ENCODE peak calls at places on chromosomes 3 and 15, in four cellular contexts. N is HepG2, B is HCT116, U is GM12878. O is an unnamed sample.

GRCh38 chr3:145776782-145777408 is 384.1 kb downstream of the PLOD2 start:
- DNase-seq in B (peak), N (peak), U (peak), O (peak)

GRCh38 chr3:78804251-78805037 is 963.4 kb downstream of the ROBO1 start:
- DNase-seq in N (no peak), U (no peak), B (no peak), O (no peak)

GRCh38 chr3:185824051-185824466 is 783 bp downstream of the IGF2BP2 start:
- DNase-seq in N (no peak), U (no peak), B (no peak), O (peak)

GRCh38 chr3:27544372-27544865 is 60.2 kb upstream of the SLC4A7 start:
- DNase-seq in N (no peak), B (no peak), U (no peak), O (no peak)

GRCh38 chr3:139561959-139562676 is 22.6 kb upstream of the RBP1 start:
- DNase-seq in N (peak), U (no peak), B (peak), O (peak)

GRCh38 chr15:60937278-60937677 is 291.8 kb downstream of the RORA start:
- DNase-seq in B (no peak), N (no peak), U (no peak), O (no peak)

GRCh38 chr15:70480196-70480856 is 283.0 kb downstream of the UACA start:
- DNase-seq in B (no peak), N (no peak), U (no peak), O (no peak)

GRCh38 chr3:59818033-59818936 is 768.5 kb upstream of the CFAP20DC start:
- DNase-seq in U (no peak), N (no peak), B (peak), O (no peak)

GRCh38 chr3:192275741-192276355 is 451.5 kb downstream of the FGF12 start:
- DNase-seq in U (no peak), B (no peak), N (no peak), O (no peak)

GRCh38 chr15:101242160-101242998 is 9.5 kb downstream of the CHSY1 start:
- DNase-seq in U (peak), B (no peak), N (no peak), O (no peak)

GRCh38 chr3:9397911-9398714 is 698 bp downstream of the SETD5 start:
- DNase-seq in U (no peak), B (no peak), N (peak), O (peak)

GRCh38 chr3:142151828-142152227 is 2.5 kb upstream of the TFDP2 start:
- DNase-seq in U (no peak), B (no peak), N (no peak), O (no peak)

GRCh38 chr3:98329392-98330124 is 24.1 kb upstream of the OR5K4 start:
- DNase-seq in U (peak), N (peak), B (peak), O (no peak)

GRCh38 chr3:23904545-23904944 is 12.2 kb downstream of the NKIRAS1 start:
- DNase-seq in N (no peak), U (no peak), B (no peak), O (no peak)

GRCh38 chr3:23895181-23895580 is 21.6 kb downstream of the NKIRAS1 start:
- DNase-seq in B (no peak), U (no peak), N (no peak), O (no peak)

GRCh38 chr3:23900744-23901143 is 16.0 kb downstream of the NKIRAS1 start:
- DNase-seq in N (peak), U (no peak), B (no peak), O (no peak)
- TF ChIP-seq JUND in N (no peak), U (no peak), B (no peak), O (no peak)

DNA sequence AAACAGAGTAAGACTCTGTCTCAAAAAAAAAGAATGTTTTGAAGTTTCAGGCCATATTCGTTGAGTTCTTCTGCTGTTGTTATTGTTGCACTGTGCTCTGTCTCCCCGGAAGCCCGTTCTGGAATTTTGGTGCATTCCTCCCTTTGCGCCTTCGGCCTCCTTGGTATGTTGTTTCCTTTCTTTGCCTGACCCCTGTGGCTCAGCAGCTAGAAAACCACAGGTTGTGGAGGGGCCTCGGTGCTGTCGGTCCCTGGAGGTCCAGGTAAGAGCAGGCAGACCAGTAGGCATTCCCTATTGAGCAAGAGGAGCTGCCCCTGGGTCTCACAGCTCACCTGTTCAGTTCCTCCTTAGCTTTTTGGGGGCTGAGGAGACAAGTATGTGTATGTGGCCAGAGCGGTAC is 51.0 kb upstream of the DLG1 start:
- DNase-seq in N (no peak), U (no peak), B (no peak), O (no peak)
- TF ChIP-seq JUND in N (no peak), U (no peak), B (no peak), O (no peak)

GRCh38 chr15:63491979-63492378 is 12.4 kb upstream of the USP3 start:
- DNase-seq in U (no peak), B (no peak), N (no peak), O (no peak)
- TF ChIP-seq JUND in U (no peak), B (no peak), N (no peak), O (no peak)

GRCh38 chr15:48190932-48191573 is 412 bp upstream of the CTXN2 start:
- DNase-seq in N (peak), B (no peak), U (no peak), O (peak)
- TF ChIP-seq JUND in N (no peak), B (no peak), U (no peak), O (no peak)

GRCh38 chr15:52466134-52466701 is 62.5 kb downstream of the MYO5A start:
- DNase-seq in N (no peak), B (no peak), U (peak), O (no peak)
- TF ChIP-seq JUND in N (no peak), B (no peak), U (no peak), O (no peak)

GRCh38 chr3:105223815-105224214 is 142.9 kb upstream of the ALCAM start:
- DNase-seq in B (no peak), N (no peak), U (no peak), O (no peak)

GRCh38 chr3:105222568-105223093 is 144.1 kb upstream of the ALCAM start:
- DNase-seq in U (no peak), B (no peak), N (peak), O (no peak)
- TF ChIP-seq JUND in U (no peak), B (no peak), N (no peak), O (no peak)

GRCh38 chr15:29795610-29796009 is 26.7 kb downstream of the TJP1 start:
- DNase-seq in U (no peak), B (no peak), N (no peak), O (no peak)

GRCh38 chr15:29790607-29791006 is 31.7 kb downstream of the TJP1 start:
- DNase-seq in N (no peak), U (no peak), B (no peak), O (no peak)

GRCh38 chr15:29788433-29789034 is 33.7 kb downstream of the TJP1 start:
- DNase-seq in U (no peak), N (no peak), B (no peak), O (no peak)

GRCh38 chr15:29789871-29790270 is 32.4 kb downstream of the TJP1 start:
- DNase-seq in B (no peak), N (no peak), U (no peak), O (no peak)

DNA sequence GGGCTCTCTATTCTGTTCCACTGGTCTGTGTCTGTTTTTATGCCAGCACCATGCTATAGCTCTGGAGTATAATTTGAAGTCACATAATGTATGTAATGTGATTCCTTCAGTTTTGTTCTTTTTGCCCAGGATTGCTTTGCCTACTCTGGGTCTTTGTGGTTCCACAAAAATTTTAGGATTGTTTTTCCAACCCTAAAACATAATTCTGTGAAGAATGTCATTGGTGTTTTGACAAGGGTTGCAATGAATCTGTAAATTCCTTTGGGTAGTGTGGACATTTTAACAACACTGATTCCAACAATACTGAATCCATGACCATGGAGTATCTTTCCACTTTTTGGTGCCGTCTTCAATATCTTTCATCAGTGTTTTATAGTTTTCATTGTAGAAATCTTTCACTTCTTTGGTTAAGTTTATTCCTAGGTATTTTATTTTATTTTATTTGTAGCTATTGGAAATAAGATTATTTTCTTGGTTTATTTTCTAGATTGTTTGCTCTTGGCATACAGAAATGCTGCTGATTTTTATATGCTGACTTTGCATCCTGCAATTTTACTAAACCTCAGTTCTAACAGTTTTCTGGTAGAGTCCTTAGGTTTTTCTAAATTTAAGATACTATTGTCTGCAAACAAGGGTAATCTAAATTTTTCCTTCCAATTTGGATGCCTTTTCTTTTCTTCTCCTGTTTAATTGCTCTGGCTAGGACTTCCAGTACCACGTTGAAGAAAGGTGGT is 29.7 kb downstream of the TJP1 start:
- DNase-seq in B (no peak), U (no peak), N (no peak), O (no peak)
- TF ChIP-seq JUND in B (no peak), U (no peak), N (no peak), O (no peak)

DNA sequence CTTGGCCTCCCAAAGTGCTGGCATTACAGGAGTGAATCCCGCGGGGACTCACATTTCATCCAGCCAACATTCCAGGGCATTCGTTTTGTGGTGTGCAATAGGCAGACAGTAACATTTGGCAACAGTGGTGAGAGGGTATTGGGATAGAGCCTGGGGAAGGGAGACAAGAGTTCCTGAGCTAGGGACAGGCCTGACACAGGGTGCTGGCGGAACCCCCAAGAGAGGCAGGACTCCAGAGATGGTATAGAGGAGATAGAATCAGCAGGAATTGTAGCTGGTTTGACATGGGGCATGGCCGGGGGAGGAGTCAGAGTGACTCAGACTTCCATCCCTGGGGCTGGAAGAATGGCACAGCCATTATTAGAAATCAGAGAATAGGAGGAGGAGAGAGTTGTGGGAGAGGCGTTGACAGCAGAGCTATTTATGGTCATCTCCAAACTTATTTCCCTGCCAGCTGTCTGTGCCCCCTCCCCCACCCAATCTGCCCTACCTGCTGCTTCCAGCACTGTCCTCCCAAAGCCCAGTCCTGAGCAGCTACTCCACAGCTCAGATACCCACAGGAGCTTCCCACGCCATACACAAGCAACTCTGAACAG is 4.4 kb upstream of the IDH2 start:
- DNase-seq in B (no peak), U (no peak), N (no peak), O (peak)
- TF ChIP-seq JUND in B (no peak), U (no peak), N (no peak), O (no peak)